ENCODE peak calls at places on chromosome 13, in six cellular contexts. Y is spleen, O is osteocyte, C is HFF-Myc, N is AG09319, A is breast epithelium. F is an unnamed sample.

GRCh38 chr13:51276684-51277083 is 54.5 kb downstream of the FAM124A start:
- DNase-seq in Y (no peak), O (no peak), C (no peak), N (no peak), A (no peak), F (no peak)

GRCh38 chr13:51600703-51601102 is 16.4 kb downstream of the WDFY2 start:
- DNase-seq in Y (no peak), O (no peak), C (no peak), N (no peak), A (no peak), F (no peak)

GRCh38 chr13:52749446-52749845 is 9.8 kb upstream of the CNMD start:
- DNase-seq in Y (no peak), O (no peak), C (no peak), N (no peak), A (no peak), F (no peak)

GRCh38 chr13:20426766-20427448 is 98.8 kb downstream of the CRYL1 start:
- DNase-seq in Y (no peak), O (no peak), C (no peak), N (no peak), A (no peak), F (no peak)

GRCh38 chr13:77565635-77566034 is 30.1 kb downstream of the SCEL start:
- DNase-seq in Y (no peak), O (no peak), C (peak), N (no peak), A (no peak), F (peak)

GRCh38 chr13:24038405-24038804 is 122.1 kb upstream of the SPATA13 start:
- DNase-seq in Y (no peak), O (no peak), C (peak), N (no peak), A (no peak), F (no peak)

GRCh38 chr13:71789952-71790351 is 77.1 kb downstream of the DACH1 start:
- DNase-seq in Y (no peak), O (no peak), C (no peak), N (no peak), A (no peak), F (no peak)

GRCh38 chr13:61339054-61339621 is 76.5 kb downstream of the PCDH20 start:
- DNase-seq in Y (no peak), O (no peak), C (no peak), N (no peak), A (no peak), F (no peak)

GRCh38 chr13:81493144-81493543 is 1152.2 kb upstream of the SPRY2 start:
- DNase-seq in Y (no peak), O (no peak), C (no peak), N (no peak), A (no peak), F (no peak)

GRCh38 chr13:109369357-109370052 is 416.9 kb downstream of the IRS2 start:
- DNase-seq in Y (no peak), O (no peak), C (no peak), N (no peak), A (no peak), F (no peak)

GRCh38 chr13:108036411-108036810 is 178.9 kb downstream of the LIG4 start:
- DNase-seq in Y (no peak), O (no peak), C (no peak), N (no peak), A (no peak), F (no peak)

GRCh38 chr13:96651598-96651997 is 342.7 kb downstream of the OXGR1 start:
- DNase-seq in Y (no peak), O (no peak), C (no peak), N (no peak), A (no peak), F (no peak)

GRCh38 chr13:96652506-96652905 is 341.8 kb downstream of the OXGR1 start:
- DNase-seq in Y (no peak), O (no peak), C (no peak), N (no peak), A (no peak), F (no peak)

GRCh38 chr13:96650301-96650886 is 343.9 kb downstream of the OXGR1 start:
- DNase-seq in Y (no peak), O (no peak), C (no peak), N (no peak), A (no peak), F (no peak)
- TF ChIP-seq CTCF in Y (no peak), O (no peak), C (no peak), N (no peak), A (no peak), F (no peak)

DNA sequence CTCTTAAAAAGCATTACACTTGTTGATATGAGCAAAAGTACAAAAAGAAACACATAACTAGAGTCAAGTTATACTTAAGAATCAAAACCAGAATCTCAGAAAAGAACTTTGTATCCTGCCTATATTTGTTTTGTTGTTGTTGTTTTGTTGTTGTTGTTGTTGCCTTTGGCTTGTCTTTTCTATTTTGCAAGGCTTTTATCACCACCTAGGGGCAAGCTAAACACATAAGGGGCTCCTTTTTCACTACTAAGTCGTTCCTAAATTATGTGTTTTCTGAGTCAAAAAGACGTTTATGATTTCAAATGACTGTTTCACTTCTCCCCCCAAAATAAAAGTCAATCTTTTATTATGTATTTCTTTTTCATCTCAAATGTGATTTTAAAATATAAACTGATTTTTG is 250.2 kb downstream of the RBM26 start:
- DNase-seq in Y (no peak), O (no peak), C (no peak), N (no peak), A (no peak), F (no peak)
- TF ChIP-seq CTCF in Y (no peak), O (no peak), C (no peak), N (no peak), A (no peak), F (no peak)

DNA sequence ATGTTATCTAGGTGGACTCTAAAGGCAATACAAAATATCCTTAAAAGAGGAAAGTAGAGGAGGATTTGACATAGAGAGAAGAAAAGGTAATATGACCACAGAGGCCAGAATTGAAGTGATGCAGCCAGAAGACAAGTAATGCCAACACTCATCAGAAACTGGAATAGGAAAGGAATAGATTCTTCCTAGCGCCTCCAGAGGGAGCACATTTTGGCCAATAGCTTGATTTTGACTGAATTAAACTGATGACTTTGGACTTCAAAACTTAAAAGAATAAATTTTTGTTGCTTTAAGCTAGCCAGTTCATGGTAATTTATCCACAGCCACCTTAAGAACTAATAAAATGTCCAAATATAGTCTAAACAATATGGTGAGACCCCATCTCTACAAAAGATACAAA is 1921.9 kb downstream of the OLFM4 start:
- DNase-seq in Y (no peak), O (no peak), C (no peak), N (no peak), A (no peak), F (no peak)
- TF ChIP-seq CTCF in Y (no peak), O (no peak), C (no peak), N (no peak), A (no peak), F (no peak)

DNA sequence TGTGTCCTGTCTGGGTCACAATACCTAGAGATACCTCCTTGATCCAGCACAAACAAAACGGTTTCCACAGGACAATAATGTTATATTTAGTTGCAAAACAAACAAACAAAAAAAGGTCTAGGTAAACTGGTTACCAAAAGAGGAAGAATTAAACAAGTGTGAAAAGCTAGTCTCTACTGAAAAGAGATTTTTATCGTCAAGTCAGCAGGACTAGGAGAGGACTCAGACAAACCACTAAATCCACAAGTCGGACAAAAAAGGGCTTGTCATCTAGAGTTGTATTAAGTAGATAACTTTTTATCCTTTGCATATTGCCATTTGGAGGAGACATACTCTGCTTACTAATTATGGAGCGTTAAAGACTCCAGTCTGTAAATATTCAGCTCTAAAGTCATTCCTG is 9.9 kb upstream of the KPNA3 start:
- DNase-seq in Y (no peak), O (no peak), C (no peak), N (no peak), A (no peak), F (no peak)
- TF ChIP-seq CTCF in Y (no peak), O (no peak), C (no peak), N (no peak), A (no peak), F (no peak)

GRCh38 chr13:47549219-47549752 is 451.8 kb downstream of the SUCLA2 start:
- DNase-seq in Y (no peak), O (no peak), C (no peak), N (no peak), A (no peak), F (no peak)
- TF ChIP-seq CTCF in Y (no peak), O (no peak), C (no peak), N (no peak), A (no peak), F (no peak)

GRCh38 chr13:45439781-45440462 is 21.7 kb upstream of the SLC25A30 start:
- DNase-seq in Y (no peak), O (no peak), C (no peak), N (no peak), A (no peak), F (no peak)

GRCh38 chr13:45446181-45446580 is 18.6 kb upstream of the COG3 start:
- DNase-seq in Y (no peak), O (peak), C (no peak), N (no peak), A (no peak), F (no peak)

GRCh38 chr13:45445053-45445452 is 19.7 kb upstream of the COG3 start:
- DNase-seq in Y (no peak), O (peak), C (no peak), N (no peak), A (no peak), F (no peak)

GRCh38 chr13:45439000-45439399 is 20.8 kb upstream of the SLC25A30 start:
- DNase-seq in Y (no peak), O (no peak), C (no peak), N (no peak), A (no peak), F (no peak)

GRCh38 chr13:45441633-45442032 is 23.1 kb upstream of the COG3 start:
- DNase-seq in Y (no peak), O (no peak), C (no peak), N (no peak), A (no peak), F (peak)
- TF ChIP-seq CTCF in Y (peak), O (peak), C (peak), N (peak), A (no peak), F (no peak)

GRCh38 chr13:33541962-33542308 is 256.4 kb upstream of the STARD13 start:
- DNase-seq in Y (no peak), O (no peak), C (no peak), N (no peak), A (no peak), F (no peak)

GRCh38 chr13:33544308-33544707 is 258.8 kb upstream of the STARD13 start:
- DNase-seq in Y (no peak), O (no peak), C (no peak), N (no peak), A (no peak), F (no peak)

GRCh38 chr13:33543631-33544030 is 258.1 kb upstream of the STARD13 start:
- DNase-seq in Y (no peak), O (no peak), C (no peak), N (no peak), A (no peak), F (no peak)

GRCh38 chr13:33542309-33543088 is 256.9 kb upstream of the STARD13 start:
- DNase-seq in Y (peak), O (peak), C (peak), N (peak), A (peak), F (peak)

GRCh38 chr13:33543089-33543459 is 257.5 kb upstream of the STARD13 start:
- DNase-seq in Y (no peak), O (no peak), C (no peak), N (no peak), A (no peak), F (no peak)
- TF ChIP-seq CTCF in Y (no peak), O (no peak), C (no peak), N (no peak), A (no peak), F (no peak)

DNA sequence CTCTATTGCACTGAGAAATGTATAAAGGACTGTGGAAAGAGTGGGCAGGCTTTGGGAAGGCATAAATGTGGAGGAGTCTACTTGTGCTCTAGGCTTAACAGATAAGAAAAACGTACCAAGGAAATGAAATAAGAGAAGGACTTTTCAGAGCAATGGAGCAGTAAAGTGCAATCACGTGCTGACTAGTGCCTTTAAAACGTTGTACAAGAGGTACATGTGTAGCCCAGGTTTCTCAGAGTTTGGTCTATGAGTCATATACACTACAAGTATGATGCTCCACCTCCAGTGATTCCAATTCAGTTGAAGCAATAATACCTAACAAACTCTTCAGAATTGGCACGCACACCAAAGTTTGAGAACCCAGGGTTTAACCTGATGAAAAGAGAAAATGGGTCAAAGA is 13.4 kb upstream of the FNDC3A start:
- DNase-seq in Y (no peak), O (no peak), C (no peak), N (no peak), A (no peak), F (peak)
- TF ChIP-seq CTCF in Y (no peak), O (no peak), C (no peak), N (no peak), A (no peak), F (no peak)